ENCODE peak calls at places on chromosomes 11 and 22, in nine cellular contexts. X is spleen, Y is H1, Q is HCT116, P is sigmoid colon, C is transverse colon, A is GM23338, L is prostate gland, G is HL-60. F is an unnamed sample.

GRCh38 chr22:49021097-49021925 is 806.4 kb downstream of the BRD1 start:
- DNase-seq in X (peak; percentile 68), Y (no peak), Q (no peak), P (peak; percentile 58), C (no peak), A (no peak), L (no peak), G (no peak), F (no peak)

GRCh38 chr11:123560001-123560400 is 94.4 kb downstream of the SCN3B start:
- DNase-seq in X (no peak), Y (no peak), Q (no peak), P (peak; percentile 78), C (no peak), A (peak; percentile 62), L (no peak), G (peak; percentile 23), F (peak; percentile 46)

GRCh38 chr11:129368889-129369672 is 6.6 kb upstream of the BARX2 start:
- DNase-seq in X (no peak), Y (no peak), Q (no peak), P (no peak), C (no peak), A (no peak), L (no peak), G (no peak), F (peak; percentile 65)

GRCh38 chr11:12707500-12707880 is 33.3 kb downstream of the TEAD1 start:
- DNase-seq in X (no peak), Y (no peak), Q (no peak), P (no peak), C (no peak), A (no peak), L (no peak), G (no peak), F (no peak)

GRCh38 chr22:38973289-38974169 is 8.6 kb upstream of the APOBEC3B start:
- DNase-seq in X (peak; percentile 74), Y (peak; percentile 25), Q (no peak), P (no peak), C (peak; percentile 60), A (peak; percentile 88), L (peak; percentile 14), G (peak; percentile 21), F (peak; percentile 64)

GRCh38 chr11:113457784-113458183 is 17.4 kb downstream of the DRD2 start:
- DNase-seq in X (no peak), Y (no peak), Q (no peak), P (no peak), C (peak; percentile 27), A (peak; percentile 36), L (no peak), G (no peak), F (no peak)

GRCh38 chr22:36327922-36328551 is 59.7 kb downstream of the MYH9 start:
- DNase-seq in X (no peak), Y (no peak), Q (no peak), P (peak; percentile 90), C (no peak), A (no peak), L (peak; percentile 72), G (no peak), F (no peak)

GRCh38 chr11:27292642-27293020 is 70.4 kb downstream of the CCDC34 start:
- DNase-seq in X (no peak), Y (no peak), Q (no peak), P (no peak), C (no peak), A (no peak), L (no peak), G (no peak), F (no peak)

GRCh38 chr11:827861-828167 is at the start of gene CRACR2B:
- DNase-seq in X (peak; percentile 84), Y (no peak), Q (no peak), P (no peak), C (peak; percentile 85), A (no peak), L (no peak), G (peak; percentile 61), F (no peak)

GRCh38 chr11:61556621-61557020 is 24.3 kb downstream of the SYT7 start:
- DNase-seq in X (no peak), Y (no peak), Q (no peak), P (no peak), C (no peak), A (no peak), L (no peak), G (no peak), F (no peak)

GRCh38 chr11:107014871-107015270 is 3.4 kb downstream of the GUCY1A2 start:
- DNase-seq in X (no peak), Y (no peak), Q (no peak), P (no peak), C (no peak), A (no peak), L (no peak), G (no peak), F (no peak)

GRCh38 chr11:70203749-70204465 is 811 bp downstream of the FADD start:
- DNase-seq in X (peak; percentile 85), Y (no peak), Q (peak; percentile 19), P (peak; percentile 79), C (peak; percentile 84), A (peak; percentile 50), L (peak; percentile 60), G (peak; percentile 84), F (peak; percentile 67)

GRCh38 chr11:129117595-129118350 is 74.4 kb downstream of the ARHGAP32 start:
- DNase-seq in X (no peak), Y (no peak), Q (peak; percentile 63), P (no peak), C (peak; percentile 20), A (peak; percentile 74), L (peak; percentile 51), G (peak; percentile 48), F (peak; percentile 29)

GRCh38 chr11:61776561-61777075 is 15.8 kb downstream of the TMEM258 start:
- DNase-seq in X (no peak), Y (peak; percentile 54), Q (peak; percentile 28), P (no peak), C (peak; percentile 66), A (peak; percentile 85), L (no peak), G (peak; percentile 82), F (peak; percentile 76)

GRCh38 chr11:10725114-10725906 is 25.7 kb upstream of the CTR9 start:
- DNase-seq in X (no peak), Y (no peak), Q (peak; percentile 79), P (no peak), C (no peak), A (no peak), L (no peak), G (peak; percentile 91), F (no peak)

GRCh38 chr11:85886089-85887056 is 31.2 kb downstream of the CCDC83 start:
- DNase-seq in X (no peak), Y (no peak), Q (no peak), P (no peak), C (no peak), A (no peak), L (no peak), G (no peak), F (no peak)

GRCh38 chr11:47061429-47062178 is 115.1 kb downstream of the ARFGAP2 start:
- DNase-seq in X (no peak), Y (no peak), Q (no peak), P (no peak), C (no peak), A (peak; percentile 78), L (no peak), G (no peak), F (no peak)
- TF ChIP-seq POLR2AphosphoS5 in X (no peak), Y (no peak), Q (no peak), P (no peak), C (no peak), A (no peak), L (no peak), G (no peak), F (no peak)

GRCh38 chr11:8263109-8263768 is 439 bp downstream of the LMO1 start:
- DNase-seq in X (peak; percentile 76), Y (no peak), Q (no peak), P (peak; percentile 59), C (no peak), A (peak; percentile 59), L (no peak), G (no peak), F (no peak)
- TF ChIP-seq CTCF in X (no peak), Y (no peak), Q (no peak), P (no peak), C (no peak), A (peak; percentile 5), L (no peak), G (no peak), F (no peak)

GRCh38 chr11:83643115-83643514 is 356.9 kb upstream of the CCDC90B start:
- DNase-seq in X (no peak), Y (no peak), Q (no peak), P (no peak), C (no peak), A (no peak), L (no peak), G (no peak), F (no peak)
- TF ChIP-seq POLR2AphosphoS5 in X (no peak), Y (no peak), Q (no peak), P (no peak), C (no peak), A (no peak), L (no peak), G (no peak), F (no peak)

DNA sequence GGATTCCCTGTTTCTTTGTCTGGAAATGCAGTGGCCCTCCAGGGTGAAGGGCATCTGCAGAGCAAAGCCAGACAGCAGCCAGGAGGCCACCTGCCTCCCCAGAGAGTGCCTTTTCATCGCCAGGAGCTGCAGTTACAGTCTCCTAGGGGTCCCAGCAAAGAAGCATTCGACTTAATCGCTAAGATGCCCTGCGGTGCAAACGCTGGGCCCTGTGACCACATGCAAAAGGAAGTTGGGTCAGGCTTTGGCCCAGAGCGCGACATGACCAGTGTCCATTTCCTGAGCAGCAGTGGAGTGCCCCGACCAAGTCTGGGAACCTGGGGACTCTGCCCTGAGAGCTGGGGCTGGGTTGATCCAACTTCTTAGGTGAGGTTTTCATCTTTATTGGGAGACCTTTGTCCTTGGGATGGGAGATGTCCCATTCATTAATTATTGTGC is 304.6 kb downstream of the OPCML start:
- DNase-seq in X (no peak), Y (no peak), Q (no peak), P (no peak), C (no peak), A (peak; percentile 8), L (no peak), G (no peak), F (no peak)
- TF ChIP-seq CTCF in X (no peak), Y (no peak), Q (no peak), P (no peak), C (no peak), A (no peak), L (no peak), G (no peak), F (no peak)

GRCh38 chr11:17275376-17276235 is 933 bp upstream of the NUCB2 start:
- DNase-seq in X (no peak), Y (no peak), Q (no peak), P (no peak), C (no peak), A (no peak), L (no peak), G (peak; percentile 90), F (no peak)
- TF ChIP-seq POLR2AphosphoS5 in X (no peak), Y (no peak), Q (no peak), P (no peak), C (no peak), A (no peak), L (no peak), G (no peak), F (no peak)

GRCh38 chr11:120385110-120385509 is 48.9 kb downstream of the ARHGEF12 start:
- DNase-seq in X (no peak), Y (no peak), Q (no peak), P (no peak), C (no peak), A (peak; percentile 41), L (no peak), G (no peak), F (no peak)
- TF ChIP-seq CTCF in X (no peak), Y (no peak), Q (no peak), P (no peak), C (no peak), A (no peak), L (no peak), G (no peak), F (no peak)

GRCh38 chr11:95074806-95075563 is 8.3 kb downstream of the SRSF8 start:
- DNase-seq in X (peak; percentile 81), Y (no peak), Q (no peak), P (no peak), C (peak; percentile 82), A (no peak), L (no peak), G (no peak), F (peak; percentile 86)
- TF ChIP-seq POLR2AphosphoS5 in X (no peak), Y (no peak), Q (no peak), P (no peak), C (no peak), A (no peak), L (peak; percentile 70), G (no peak), F (peak; percentile 51)